ENCODE peak calls at places on chromosome 21, in seven cellular contexts. L is H9, B is nephron progenitor cell, R is heart right ventricle, M is NB4, A is BE2C, Q is SK-N-SH. T is an unnamed sample.

GRCh38 chr21:43645987-43646386 is 13.3 kb downstream of the HSF2BP start:
- DNase-seq in L (no peak), B (no peak), R (no peak), M (no peak), A (no peak), Q (no peak), T (no peak)

GRCh38 chr21:19781881-19782652 is 1216.1 kb upstream of the NCAM2 start:
- DNase-seq in L (peak; percentile 39), B (no peak), R (no peak), M (no peak), A (no peak), Q (no peak), T (peak; percentile 68)

GRCh38 chr21:30194701-30195299 is 21.1 kb downstream of the CLDN8 start:
- DNase-seq in L (no peak), B (peak; percentile 39), R (no peak), M (peak; percentile 59), A (peak; percentile 30), Q (peak; percentile 18), T (no peak)

GRCh38 chr21:37449302-37449937 is 82.8 kb downstream of the DYRK1A start:
- DNase-seq in L (no peak), B (no peak), R (no peak), M (no peak), A (no peak), Q (no peak), T (no peak)

GRCh38 chr21:37496972-37497371 is 130.4 kb downstream of the DYRK1A start:
- DNase-seq in L (no peak), B (no peak), R (no peak), M (no peak), A (no peak), Q (no peak), T (no peak)

GRCh38 chr21:33121715-33122475 is 52.0 kb downstream of the OLIG1 start:
- DNase-seq in L (peak; percentile 63), B (no peak), R (no peak), M (peak; percentile 61), A (no peak), Q (peak; percentile 38), T (no peak)

GRCh38 chr21:43916691-43917514 is 51.9 kb downstream of the AGPAT3 start:
- DNase-seq in L (no peak), B (no peak), R (no peak), M (peak; percentile 79), A (peak; percentile 49), Q (no peak), T (no peak)

GRCh38 chr21:37300114-37300746 is 33.1 kb upstream of the VPS26C start:
- DNase-seq in L (no peak), B (no peak), R (no peak), M (no peak), A (no peak), Q (no peak), T (no peak)

GRCh38 chr21:36325373-36326010 is 5.5 kb downstream of the MORC3 start:
- DNase-seq in L (no peak), B (no peak), R (no peak), M (no peak), A (no peak), Q (no peak), T (no peak)

GRCh38 chr21:38289697-38290096 is 32.9 kb downstream of the KCNJ15 start:
- DNase-seq in L (no peak), B (no peak), R (no peak), M (peak; percentile 90), A (no peak), Q (no peak), T (no peak)

GRCh38 chr21:26748066-26748465 is 97.1 kb downstream of the ADAMTS1 start:
- DNase-seq in L (no peak), B (no peak), R (no peak), M (no peak), A (no peak), Q (no peak), T (no peak)

GRCh38 chr21:26751305-26751704 is 93.9 kb downstream of the ADAMTS1 start:
- DNase-seq in L (no peak), B (no peak), R (no peak), M (no peak), A (no peak), Q (no peak), T (no peak)

GRCh38 chr21:26752849-26753248 is 92.4 kb downstream of the ADAMTS1 start:
- DNase-seq in L (no peak), B (no peak), R (no peak), M (no peak), A (no peak), Q (no peak), T (no peak)

GRCh38 chr21:26743524-26743923 is 101.7 kb downstream of the ADAMTS1 start:
- DNase-seq in L (no peak), B (no peak), R (no peak), M (no peak), A (peak; percentile 29), Q (peak; percentile 27), T (no peak)

GRCh38 chr21:26747216-26747615 is 98.0 kb downstream of the ADAMTS1 start:
- DNase-seq in L (no peak), B (no peak), R (no peak), M (no peak), A (no peak), Q (no peak), T (no peak)
- TF ChIP-seq CTCF in L (no peak), B (no peak), R (no peak), M (no peak), A (no peak), Q (no peak), T (no peak)

GRCh38 chr21:45836694-45837670 is 144.6 kb upstream of the COL6A1 start:
- DNase-seq in L (peak; percentile 26), B (no peak), R (no peak), M (no peak), A (no peak), Q (no peak), T (no peak)

GRCh38 chr21:45835301-45836267 is 146.0 kb upstream of the COL6A1 start:
- DNase-seq in L (peak; percentile 32), B (no peak), R (no peak), M (no peak), A (peak; percentile 64), Q (peak; percentile 59), T (no peak)

GRCh38 chr21:45837936-45838335 is 143.6 kb upstream of the COL6A1 start:
- DNase-seq in L (no peak), B (no peak), R (no peak), M (no peak), A (no peak), Q (no peak), T (no peak)

GRCh38 chr21:45834821-45835293 is 146.7 kb upstream of the COL6A1 start:
- DNase-seq in L (peak; percentile 20), B (no peak), R (no peak), M (no peak), A (no peak), Q (no peak), T (no peak)

GRCh38 chr21:45836268-45836655 is 145.3 kb upstream of the COL6A1 start:
- DNase-seq in L (peak; percentile 35), B (no peak), R (no peak), M (no peak), A (peak; percentile 51), Q (peak; percentile 63), T (no peak)
- TF ChIP-seq CTCF in L (no peak), B (no peak), R (no peak), M (no peak), A (no peak), Q (no peak), T (no peak)

GRCh38 chr21:42591170-42591869 is 62.1 kb upstream of the PDE9A start:
- DNase-seq in L (no peak), B (no peak), R (no peak), M (no peak), A (no peak), Q (no peak), T (no peak)

GRCh38 chr21:42593815-42594157 is 59.6 kb upstream of the PDE9A start:
- DNase-seq in L (no peak), B (no peak), R (no peak), M (no peak), A (no peak), Q (no peak), T (no peak)

GRCh38 chr21:42592156-42592820 is 61.1 kb upstream of the PDE9A start:
- DNase-seq in L (no peak), B (no peak), R (no peak), M (no peak), A (no peak), Q (no peak), T (no peak)

GRCh38 chr21:42594616-42595280 is 58.7 kb upstream of the PDE9A start:
- DNase-seq in L (no peak), B (no peak), R (no peak), M (no peak), A (no peak), Q (no peak), T (no peak)

DNA sequence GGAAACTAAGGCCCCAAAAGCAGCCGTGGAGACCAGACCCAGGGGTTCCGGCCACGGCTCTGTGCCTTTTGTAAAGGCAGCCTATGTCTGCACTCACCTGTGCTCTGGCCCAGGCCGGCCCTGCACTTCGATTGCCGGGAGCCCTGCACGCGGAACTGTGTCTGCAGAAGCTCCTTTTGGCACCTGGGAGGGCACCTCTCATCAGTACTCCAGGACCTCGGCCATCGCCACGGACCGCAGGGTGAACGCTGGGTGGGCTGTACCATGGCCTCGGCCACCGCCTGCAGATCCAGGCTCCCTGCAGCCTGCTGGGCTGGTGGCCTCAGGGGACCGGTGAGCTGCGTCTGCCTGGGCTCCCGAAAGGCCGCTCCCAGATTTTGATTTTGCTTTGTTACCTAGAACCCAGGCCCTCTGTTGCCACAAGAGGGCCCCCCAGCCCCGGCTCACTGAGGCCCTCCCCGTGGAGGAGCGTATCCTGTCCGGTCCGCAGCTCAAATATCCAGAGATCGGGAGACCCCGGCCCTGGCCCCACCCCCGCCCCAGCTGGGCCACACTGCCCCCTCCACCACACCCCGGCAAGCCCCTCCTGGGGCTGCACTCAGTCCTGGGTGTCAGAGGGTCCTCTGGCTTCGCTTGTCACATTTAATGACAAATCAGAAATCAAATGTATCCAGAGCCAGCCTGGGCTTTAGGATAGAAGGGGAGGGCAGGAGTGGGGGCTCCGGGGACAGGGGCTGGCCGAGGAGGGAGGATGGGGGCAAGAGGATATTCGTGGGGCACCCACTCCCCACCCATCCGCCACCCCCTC is 60.2 kb upstream of the PDE9A start:
- DNase-seq in L (peak; percentile 87), B (peak; percentile 79), R (peak; percentile 60), M (peak; percentile 70), A (peak; percentile 87), Q (peak; percentile 95), T (peak; percentile 86)
- TF ChIP-seq CTCF in L (peak; percentile 90), B (peak; percentile 78), R (peak; percentile 81), M (peak; percentile 69), A (peak; percentile 79), Q (no peak), T (peak; percentile 60)

DNA sequence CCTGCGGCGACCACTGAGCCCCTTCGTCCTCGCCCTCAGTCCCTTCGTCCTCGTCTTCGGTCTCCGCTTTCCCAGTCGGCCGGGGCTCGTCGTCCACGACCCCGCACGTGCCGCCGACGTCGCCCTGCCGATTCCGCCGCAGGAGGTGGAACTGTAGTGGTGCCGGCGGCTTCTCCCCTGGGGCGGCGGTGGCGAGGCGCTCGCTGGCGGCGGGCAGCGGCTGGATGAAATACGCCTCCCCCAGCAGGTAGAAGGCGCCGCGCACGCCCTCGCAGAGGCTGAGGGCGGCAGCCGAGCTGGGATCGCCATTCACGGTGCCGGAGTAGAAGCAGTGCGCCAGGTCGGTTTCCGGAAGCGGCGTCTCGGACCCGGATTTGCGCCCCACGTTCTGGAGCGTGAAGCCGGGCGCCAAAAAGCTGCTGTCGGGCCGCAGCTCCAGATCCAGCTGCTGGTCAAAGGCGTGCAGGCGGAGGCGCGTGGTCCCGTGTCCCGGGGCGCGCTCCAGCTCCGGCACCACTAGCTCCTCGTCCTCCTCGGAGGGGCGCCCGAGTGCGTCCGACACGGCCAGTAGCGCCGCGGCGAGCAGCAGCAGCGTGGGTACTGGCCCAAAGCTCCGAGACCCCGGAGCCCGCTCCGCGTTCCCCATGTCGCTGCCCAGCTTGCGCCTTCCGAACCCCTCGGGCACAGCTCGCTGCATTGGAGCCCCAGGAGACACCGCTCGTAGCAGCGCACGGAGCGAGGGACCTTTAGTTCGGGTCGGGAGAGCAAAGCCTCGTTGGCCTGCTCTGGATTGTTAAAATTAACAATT is 747 bp downstream of the ADAMTS1 start:
- DNase-seq in L (peak; percentile 50), B (peak; percentile 67), R (peak; percentile 68), M (no peak), A (peak; percentile 70), Q (peak; percentile 73), T (peak; percentile 74)
- TF ChIP-seq CTCF in L (no peak), B (no peak), R (no peak), M (no peak), A (no peak), Q (peak; percentile 20), T (no peak)